ENCODE peak calls at places on chromosomes 11 and 22, in six cellular contexts. K, J, X, W, V and M are unnamed samples.

GRCh38 chr22:19874307-19875060 is 19.8 kb upstream of the GNB1L start:
- DNase-seq in X (peak; percentile 26), J (peak; percentile 88), K (peak; percentile 88), V (no peak), W (peak; percentile 47), M (peak; percentile 67)

GRCh38 chr11:6040874-6041273 is 10.3 kb upstream of the OR56A1 start:
- DNase-seq in W (no peak), X (no peak), J (no peak), V (no peak), K (no peak), M (no peak)

GRCh38 chr11:8277691-8278090 is 14.0 kb upstream of the LMO1 start:
- DNase-seq in X (no peak), J (no peak), K (no peak), W (no peak), V (no peak), M (no peak)

GRCh38 chr11:6357222-6357621 is 33.1 kb upstream of the SMPD1 start:
- DNase-seq in X (peak; percentile 80), W (no peak), K (peak; percentile 24), V (peak; percentile 22), J (no peak), M (peak; percentile 89)

GRCh38 chr11:12179019-12179418 is 68.6 kb downstream of the MICAL2 start:
- DNase-seq in W (peak; percentile 79), K (peak; percentile 85), V (no peak), J (no peak), X (no peak), M (no peak)

GRCh38 chr11:117490019-117490679 is 162.5 kb downstream of the CEP164 start:
- DNase-seq in W (no peak), J (no peak), X (no peak), K (no peak), V (no peak), M (no peak)

GRCh38 chr11:46335858-46336600 is 11.2 kb upstream of the DGKZ start:
- DNase-seq in W (no peak), V (no peak), J (peak; percentile 74), K (no peak), X (no peak), M (no peak)

GRCh38 chr11:106172389-106172991 is 95.0 kb downstream of the AASDHPPT start:
- DNase-seq in W (no peak), J (no peak), X (no peak), V (no peak), K (no peak), M (no peak)

GRCh38 chr11:4454031-4454430 is 4.9 kb downstream of the OR52K2 start:
- DNase-seq in V (no peak), X (no peak), K (no peak), W (no peak), J (no peak), M (no peak)

GRCh38 chr11:118581057-118581456 is 8.8 kb downstream of the ARCN1 start:
- DNase-seq in W (no peak), K (no peak), X (no peak), V (no peak), J (no peak), M (no peak)

GRCh38 chr11:13963169-13963948 is 836 bp downstream of the SPON1 start:
- DNase-seq in J (peak; percentile 66), W (no peak), X (peak; percentile 32), K (no peak), V (no peak), M (no peak)

GRCh38 chr11:15970506-15971214 is 385.7 kb downstream of the SOX6 start:
- DNase-seq in V (no peak), X (no peak), J (no peak), W (no peak), K (no peak), M (no peak)

GRCh38 chr11:99739464-99740089 is 718.8 kb downstream of the CNTN5 start:
- DNase-seq in W (no peak), J (peak; percentile 59), V (no peak), K (no peak), X (no peak), M (no peak)

GRCh38 chr22:27576413-27576812 is 225.1 kb downstream of the MN1 start:
- DNase-seq in X (peak; percentile 75), W (no peak), J (no peak), V (no peak), K (no peak), M (no peak)

GRCh38 chr11:9313648-9314290 is 624 bp downstream of the TMEM41B start:
- DNase-seq in V (no peak), K (no peak), X (no peak), W (peak; percentile 26), J (peak; percentile 63), M (peak; percentile 22)

GRCh38 chr11:108754901-108755625 is 90.2 kb downstream of the DDX10 start:
- DNase-seq in K (no peak), X (no peak), W (no peak), J (no peak), V (no peak), M (peak; percentile 37)

GRCh38 chr22:45743687-45744086 is 72.1 kb downstream of the ATXN10 start:
- DNase-seq in K (peak; percentile 36), X (no peak), J (no peak), V (no peak), W (no peak), M (no peak)

GRCh38 chr11:57480409-57481137 is 20.2 kb downstream of the RTN4RL2 start:
- DNase-seq in J (peak; percentile 84), W (peak; percentile 78), K (peak; percentile 65), X (peak; percentile 62), V (no peak), M (peak; percentile 68)

GRCh38 chr22:37529652-37530345 is 10.6 kb upstream of the CARD10 start:
- DNase-seq in K (no peak), X (no peak), J (no peak), V (no peak), W (no peak), M (no peak)

GRCh38 chr22:35463231-35463933 is 63.4 kb downstream of the MCM5 start:
- DNase-seq in X (no peak), V (no peak), K (no peak), W (no peak), J (no peak), M (no peak)

GRCh38 chr11:47583844-47584243 is 2.6 kb upstream of the FAM180B start:
- DNase-seq in X (no peak), K (no peak), W (no peak), V (no peak), J (no peak), M (no peak)

GRCh38 chr11:126884192-126884973 is 116.2 kb downstream of the KIRREL3 start:
- DNase-seq in W (no peak), X (no peak), K (no peak), V (no peak), J (no peak), M (no peak)

GRCh38 chr11:15849265-15849664 is 507.1 kb downstream of the SOX6 start:
- DNase-seq in J (no peak), K (no peak), W (no peak), V (no peak), X (no peak), M (no peak)

GRCh38 chr22:40685406-40685805 is 6.1 kb downstream of the MCHR1 start:
- DNase-seq in X (no peak), V (no peak), K (no peak), J (no peak), W (no peak), M (no peak)

GRCh38 chr22:26079009-26079408 is 90.3 kb upstream of the SEZ6L start:
- DNase-seq in J (peak; percentile 58), V (no peak), X (no peak), K (no peak), W (no peak), M (no peak)

GRCh38 chr11:73833067-73833466 is 43.6 kb downstream of the COA4 start:
- DNase-seq in V (no peak), J (no peak), X (no peak), W (no peak), K (no peak), M (no peak)

GRCh38 chr22:46336119-46337078 is 885 bp downstream of the TRMU start:
- DNase-seq in X (no peak), K (no peak), V (no peak), J (peak; percentile 70), W (peak; percentile 32), M (no peak)

GRCh38 chr11:125069008-125069407 is 5.9 kb downstream of the SLC37A2 start:
- DNase-seq in W (no peak), V (no peak), J (no peak), K (no peak), X (no peak), M (no peak)
- H3K4me1 ChIP-seq in W (peaks cover 17% of the 10 kb centered on the region), V (peaks cover 35% of the 10 kb centered on the region), J (peaks cover 9% of the 10 kb centered on the region), K (peaks cover 12% of the 10 kb centered on the region), X (peaks cover 1% of the 10 kb centered on the region), M (peaks cover 8% of the 10 kb centered on the region)

DNA sequence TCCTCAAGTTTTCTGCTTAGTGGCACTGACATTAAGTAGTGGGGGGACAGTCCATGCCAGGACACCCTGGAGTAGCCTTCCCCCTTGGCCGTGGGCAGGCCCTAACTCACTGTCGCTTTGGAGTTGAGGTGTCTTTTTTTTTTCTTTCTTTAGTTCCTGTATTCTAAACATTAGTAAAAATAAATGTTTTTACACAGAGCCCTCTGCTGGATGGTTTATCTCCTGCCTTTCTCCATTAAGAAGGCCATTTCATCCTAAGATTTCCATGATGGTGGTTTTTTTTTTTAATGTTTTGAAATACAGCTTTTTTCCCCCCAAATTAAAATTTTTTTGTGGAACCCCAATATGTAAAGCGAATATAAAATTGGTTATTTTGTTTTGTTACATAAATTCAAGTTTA is 1.8 kb upstream of the TIGD3 start:
- DNase-seq in J (no peak), K (no peak), X (no peak), V (no peak), W (no peak), M (no peak)
- TF ChIP-seq CTCF in J (peak; percentile 40), K (no peak), X (no peak), V (peak; percentile 38), W (no peak), M (no peak)

GRCh38 chr22:30309981-30310672 is 16.6 kb downstream of the TBC1D10A start:
- DNase-seq in K (peak; percentile 90), J (no peak), V (no peak), X (no peak), W (peak; percentile 77), M (peak; percentile 71)

GRCh38 chr22:30313527-30314385 is 13.0 kb downstream of the TBC1D10A start:
- DNase-seq in J (no peak), X (no peak), W (no peak), V (no peak), K (no peak), M (no peak)

GRCh38 chr22:30310881-30311771 is 15.6 kb downstream of the TBC1D10A start:
- DNase-seq in J (no peak), X (peak; percentile 87), K (peak; percentile 85), W (peak; percentile 92), V (no peak), M (peak; percentile 93)

GRCh38 chr22:30314918-30315317 is 11.8 kb downstream of the TBC1D10A start:
- DNase-seq in J (no peak), X (no peak), V (no peak), K (no peak), W (no peak), M (no peak)

GRCh38 chr22:30312053-30312452 is 14.7 kb downstream of the TBC1D10A start:
- DNase-seq in K (no peak), W (no peak), X (no peak), V (peak; percentile 51), J (no peak), M (peak; percentile 48)
- H3K4me1 ChIP-seq in K (peaks cover 87% of the 10 kb centered on the region), W (peaks cover 88% of the 10 kb centered on the region), X (peaks cover 89% of the 10 kb centered on the region), V (peaks cover 85% of the 10 kb centered on the region), J (no peaks in the 10 kb centered on the region), M (peaks cover 92% of the 10 kb centered on the region)

GRCh38 chr11:119729581-119730346 is 764 bp upstream of the NECTIN1 start:
- DNase-seq in V (peak; percentile 32), W (peak; percentile 52), J (peak; percentile 59), K (peak; percentile 71), X (peak; percentile 81), M (peak; percentile 79)
- TF ChIP-seq CTCF in V (no peak), W (no peak), J (no peak), K (no peak), X (peak; percentile 33), M (no peak)